ENCODE peak calls at places on chromosomes 13 and 19, in seven cellular contexts. M is BJ, E is GM12878, N is vagina, W is cardiac fibroblast, F is SK-N-SH, L is tibial nerve. V is an unnamed sample.

GRCh38 chr13:98749501-98749900 is 3.0 kb downstream of the SLC15A1 start:
- DNase-seq in M (peak; percentile 81), E (no peak), N (no peak), W (peak; percentile 59), F (no peak), L (no peak), V (peak; percentile 90)

GRCh38 chr13:33494596-33495214 is 209.2 kb upstream of the STARD13 start:
- DNase-seq in M (peak; percentile 46), E (no peak), N (no peak), W (peak; percentile 96), F (no peak), L (no peak), V (peak; percentile 77)

GRCh38 chr13:49315036-49315565 is 67.4 kb downstream of the CDADC1 start:
- DNase-seq in M (no peak), E (no peak), N (peak; percentile 44), W (no peak), F (no peak), L (no peak), V (peak; percentile 29)

GRCh38 chr19:455851-456546 is 4.8 kb downstream of the SHC2 start:
- DNase-seq in M (no peak), E (no peak), N (no peak), W (no peak), F (no peak), L (no peak), V (no peak)

GRCh38 chr13:75581874-75582640 is 32.5 kb downstream of the UCHL3 start:
- DNase-seq in M (no peak), E (no peak), N (no peak), W (no peak), F (no peak), L (no peak), V (no peak)

GRCh38 chr13:80666782-80667537 is 326.0 kb upstream of the SPRY2 start:
- DNase-seq in M (no peak), E (no peak), N (no peak), W (peak; percentile 72), F (no peak), L (no peak), V (no peak)

GRCh38 chr13:111219306-111219705 is 101.1 kb upstream of the TEX29 start:
- DNase-seq in M (peak; percentile 68), E (no peak), N (no peak), W (peak; percentile 80), F (no peak), L (no peak), V (peak; percentile 95)

GRCh38 chr19:19434483-19435045 is 29.1 kb downstream of the GATAD2A start:
- DNase-seq in M (no peak), E (no peak), N (no peak), W (peak; percentile 86), F (no peak), L (peak; percentile 57), V (peak; percentile 89)

GRCh38 chr19:16013851-16014840 is 62.1 kb upstream of the TPM4 start:
- DNase-seq in M (no peak), E (no peak), N (no peak), W (no peak), F (no peak), L (no peak), V (no peak)

GRCh38 chr19:39563408-39563807 is 23.4 kb upstream of the EID2 start:
- DNase-seq in M (no peak), E (no peak), N (no peak), W (no peak), F (no peak), L (no peak), V (no peak)

GRCh38 chr19:54448037-54448773 is 794 bp upstream of the LENG8 start:
- DNase-seq in M (no peak), E (no peak), N (no peak), W (peak; percentile 74), F (peak; percentile 74), L (peak; percentile 57), V (peak; percentile 60)
- H3K4me3 ChIP-seq in M (peak overlapping the region; percentile 97), E (peak overlapping the region; percentile 90), N (peak overlapping the region; percentile 90), W (peak overlapping the region; percentile 96), F (peak overlapping the region; percentile 86), L (peak overlapping the region; percentile 84), V (peak overlapping the region; percentile 95)

DNA sequence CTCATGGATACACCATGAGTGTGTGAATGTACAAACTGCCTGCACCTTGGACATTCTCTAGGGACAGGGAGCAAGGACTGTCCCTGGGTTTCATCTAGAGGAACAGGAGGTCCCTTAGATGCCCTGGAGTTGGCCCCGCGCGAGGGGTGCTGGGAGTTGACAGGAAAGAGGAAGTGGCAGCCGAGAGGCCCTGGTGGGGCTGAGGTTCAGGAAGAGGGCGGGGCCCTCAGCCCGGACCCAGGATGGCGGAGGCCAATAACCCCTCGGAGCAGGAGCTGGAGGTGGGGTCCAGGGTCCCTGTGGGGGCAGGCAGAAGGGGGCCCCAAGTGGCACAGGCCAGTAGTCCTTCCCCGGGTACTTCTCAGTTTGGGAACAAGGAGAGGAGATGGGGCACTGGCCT is 6.9 kb downstream of the PKN1 start:
- DNase-seq in M (no peak), E (peak; percentile 37), N (no peak), W (peak; percentile 23), F (no peak), L (peak; percentile 55), V (no peak)
- H3K4me3 ChIP-seq in M (no peak overlapping the region), E (peak overlapping the region; percentile 89), N (peak overlapping the region; percentile 12), W (no peak overlapping the region), F (no peak overlapping the region), L (peak overlapping the region; percentile 46), V (no peak overlapping the region)

DNA sequence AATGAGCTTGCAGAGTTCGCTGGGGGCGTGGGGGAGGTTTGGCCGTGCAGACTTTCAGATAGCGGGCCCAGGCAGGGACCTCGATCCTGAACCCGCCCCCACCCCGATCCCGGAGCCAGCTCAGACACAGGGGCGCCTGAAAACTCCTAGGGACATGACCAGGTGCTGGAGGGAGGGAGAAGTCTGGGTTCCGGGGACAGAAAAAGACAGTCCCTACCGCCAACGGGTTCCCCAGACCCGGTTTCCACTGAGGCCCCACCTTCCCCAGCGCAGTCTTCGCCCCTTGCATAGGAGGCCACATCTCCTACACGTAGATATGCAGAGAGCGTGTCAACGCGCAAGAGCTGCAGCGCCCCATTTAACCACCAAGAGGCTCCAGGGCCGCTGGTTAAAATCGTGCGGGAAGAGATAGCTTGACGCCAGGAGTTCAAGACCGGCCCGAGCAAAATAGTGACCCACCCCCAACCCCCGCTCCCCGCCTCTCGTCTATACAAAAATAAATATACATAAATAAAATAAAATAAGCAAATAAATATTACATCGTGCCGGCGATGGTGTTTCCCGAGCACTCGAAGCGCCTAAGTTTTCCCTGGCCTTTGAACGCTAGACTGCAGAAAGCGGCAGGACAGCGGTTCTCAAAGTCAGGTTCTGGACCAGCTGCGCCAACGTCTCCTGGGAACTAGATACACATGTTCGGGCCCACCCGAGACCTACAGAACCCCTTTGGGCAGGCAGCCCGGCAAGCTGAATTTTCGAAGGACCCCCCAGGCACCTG is 8.3 kb downstream of the CCDC8 start:
- DNase-seq in M (no peak), E (no peak), N (no peak), W (peak; percentile 63), F (no peak), L (no peak), V (no peak)
- H3K4me3 ChIP-seq in M (no peak overlapping the region), E (no peak overlapping the region), N (peak overlapping the region; percentile 36), W (no peak overlapping the region), F (no peak overlapping the region), L (peak overlapping the region; percentile 37), V (no peak overlapping the region)

GRCh38 chr19:3826163-3826562 is 40.0 kb upstream of the MATK start:
- DNase-seq in M (no peak), E (no peak), N (no peak), W (no peak), F (peak; percentile 68), L (no peak), V (no peak)
- H3K4me3 ChIP-seq in M (no peak overlapping the region), E (no peak overlapping the region), N (no peak overlapping the region), W (no peak overlapping the region), F (no peak overlapping the region), L (no peak overlapping the region), V (no peak overlapping the region)

GRCh38 chr19:44588753-44589112 is 24.6 kb upstream of the IGSF23 start:
- DNase-seq in M (no peak), E (no peak), N (no peak), W (no peak), F (no peak), L (no peak), V (no peak)
- H3K4me3 ChIP-seq in M (no peak overlapping the region), E (no peak overlapping the region), N (no peak overlapping the region), W (no peak overlapping the region), F (no peak overlapping the region), L (no peak overlapping the region), V (no peak overlapping the region)

GRCh38 chr19:33798701-33799111 is 2.0 kb downstream of the KCTD15 start:
- DNase-seq in M (no peak), E (no peak), N (no peak), W (peak; percentile 39), F (peak; percentile 21), L (no peak), V (peak; percentile 33)

GRCh38 chr19:33796164-33797100 is at the start of gene KCTD15:
- DNase-seq in M (no peak), E (no peak), N (no peak), W (peak; percentile 70), F (peak; percentile 86), L (no peak), V (peak; percentile 49)

GRCh38 chr19:33799507-33799906 is 2.8 kb downstream of the KCTD15 start:
- DNase-seq in M (no peak), E (no peak), N (no peak), W (no peak), F (peak; percentile 72), L (no peak), V (no peak)

GRCh38 chr19:33800012-33800680 is 3.5 kb downstream of the KCTD15 start:
- DNase-seq in M (no peak), E (no peak), N (no peak), W (no peak), F (peak; percentile 44), L (no peak), V (no peak)

DNA sequence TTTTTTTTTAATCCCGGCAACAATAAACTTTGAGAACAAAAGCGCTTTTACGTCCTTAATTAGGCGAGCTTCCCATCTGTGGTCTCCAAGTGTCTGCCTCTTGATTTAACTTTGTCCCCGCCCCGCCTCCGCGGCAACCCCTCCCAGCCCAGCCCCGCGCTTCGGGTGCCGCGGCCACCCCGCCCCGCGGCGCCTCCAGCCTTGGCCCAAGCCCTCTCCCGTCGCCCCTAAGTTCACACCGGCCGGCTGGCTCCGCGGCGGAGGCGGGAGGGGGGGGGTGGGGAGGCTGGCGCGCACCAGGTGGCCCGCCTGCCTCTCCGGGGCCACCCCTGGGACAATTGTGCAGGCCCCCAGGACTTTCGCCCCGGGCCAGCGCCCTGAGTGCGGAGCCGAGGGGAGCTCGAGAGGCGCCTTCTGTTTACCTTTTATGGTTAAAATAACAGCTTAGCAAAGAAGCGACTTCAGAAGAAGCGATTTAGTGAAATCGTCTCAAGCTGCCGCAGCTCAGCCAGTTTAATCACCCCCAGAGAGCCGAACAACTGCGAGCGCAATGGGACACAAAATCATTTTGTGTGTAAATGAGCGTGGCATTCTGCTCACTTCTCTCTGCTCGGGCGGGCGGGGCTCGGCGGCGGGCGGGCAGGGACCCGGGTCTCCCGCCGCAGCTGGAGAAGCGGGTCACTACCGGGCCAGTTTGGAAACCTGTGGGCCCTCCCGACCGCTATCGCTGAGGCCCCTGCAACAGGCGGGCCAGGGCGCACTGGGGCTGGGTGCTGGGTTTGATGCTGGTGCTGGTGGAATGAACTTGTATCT is 1.4 kb downstream of the KCTD15 start:
- DNase-seq in M (no peak), E (no peak), N (no peak), W (peak; percentile 66), F (peak; percentile 82), L (no peak), V (peak; percentile 33)
- H3K4me3 ChIP-seq in M (peak overlapping the region; percentile 69), E (no peak overlapping the region), N (peak overlapping the region; percentile 88), W (peak overlapping the region; percentile 68), F (peak overlapping the region; percentile 49), L (peak overlapping the region; percentile 74), V (peak overlapping the region; percentile 74)

V was measured in AG10803.